ENCODE peak calls at places on chromosomes 16 and 17, in seven cellular contexts. Z is thyroid gland, A is AG09309, D is psoas muscle, Q is stomach, M is fibroblast of the aortic adventitia, V is SK-N-SH. J is an unnamed sample.

GRCh38 chr17:75024686-75025397 is 12.4 kb downstream of the MRPL58 start:
- DNase-seq in V (no peak), Q (no peak), A (no peak), D (no peak), Z (no peak), M (no peak), J (no peak)

GRCh38 chr16:81004646-81005353 is 1.9 kb downstream of the CMC2 start:
- DNase-seq in Z (peak; percentile 8), Q (no peak), A (peak; percentile 21), M (peak; percentile 83), V (peak; percentile 21), D (no peak), J (peak; percentile 50)

GRCh38 chr17:74815671-74816370 is 39.7 kb upstream of the NAT9 start:
- DNase-seq in D (no peak), Q (no peak), A (no peak), V (no peak), Z (peak; percentile 58), M (no peak), J (no peak)

GRCh38 chr16:31106509-31107464 is 1.4 kb upstream of the BCKDK start:
- DNase-seq in M (no peak), V (no peak), A (no peak), Q (no peak), Z (no peak), D (peak; percentile 51), J (no peak)

GRCh38 chr17:21357696-21358095 is 18.5 kb upstream of the KCNJ12 start:
- DNase-seq in Z (no peak), M (no peak), A (no peak), Q (no peak), V (no peak), D (peak; percentile 19), J (no peak)

GRCh38 chr17:46916211-46916610 is 6.7 kb upstream of the GOSR2 start:
- DNase-seq in M (no peak), V (no peak), Q (no peak), D (no peak), Z (no peak), A (no peak), J (no peak)

GRCh38 chr16:85583491-85584181 is 29.5 kb upstream of the GSE1 start:
- DNase-seq in V (peak; percentile 69), Z (no peak), M (peak; percentile 69), D (no peak), Q (no peak), A (peak; percentile 55), J (no peak)

GRCh38 chr17:80244871-80245509 is 15.7 kb upstream of the RNF213 start:
- DNase-seq in Q (no peak), M (no peak), Z (no peak), V (peak; percentile 13), A (no peak), D (peak; percentile 25), J (no peak)

GRCh38 chr17:19346351-19347255 is 15.9 kb downstream of the B9D1 start:
- DNase-seq in M (peak; percentile 93), Z (no peak), D (peak; percentile 87), Q (peak; percentile 61), V (no peak), A (peak; percentile 59), J (peak; percentile 49)

GRCh38 chr17:57442914-57443571 is 186.7 kb downstream of the MSI2 start:
- DNase-seq in Q (peak; percentile 36), V (no peak), D (peak; percentile 89), Z (no peak), M (no peak), A (no peak), J (no peak)

GRCh38 chr17:28760987-28761562 is 17.3 kb downstream of the TRAF4 start:
- DNase-seq in Z (peak; percentile 62), D (peak; percentile 89), V (no peak), A (peak; percentile 10), Q (peak; percentile 87), M (peak; percentile 63), J (peak; percentile 42)

GRCh38 chr17:6061290-6061689 is 8.9 kb upstream of the WSCD1 start:
- DNase-seq in V (no peak), Z (no peak), Q (no peak), M (peak; percentile 58), A (no peak), D (no peak), J (peak; percentile 38)

GRCh38 chr17:30345527-30346075 is 11.7 kb upstream of the TMIGD1 start:
- DNase-seq in Q (no peak), V (no peak), D (no peak), Z (no peak), M (no peak), A (no peak), J (no peak)

GRCh38 chr16:17635183-17635582 is 164.4 kb upstream of the XYLT1 start:
- DNase-seq in Q (no peak), Z (no peak), A (no peak), D (no peak), M (no peak), V (no peak), J (no peak)

GRCh38 chr17:62966426-62967110 is 533 bp downstream of the TANC2 start:
- DNase-seq in D (no peak), Z (peak; percentile 32), Q (peak; percentile 64), V (no peak), A (no peak), M (no peak), J (no peak)

GRCh38 chr16:84117482-84117843 is 721 bp upstream of the MBTPS1 start:
- DNase-seq in Z (peak; percentile 30), M (no peak), A (no peak), Q (no peak), D (no peak), V (peak; percentile 57), J (no peak)

GRCh38 chr17:69325518-69326301 is 1.2 kb downstream of the ABCA5 start:
- DNase-seq in D (no peak), M (no peak), Q (no peak), A (no peak), V (peak; percentile 29), Z (no peak), J (no peak)

GRCh38 chr17:65385071-65385470 is 176.4 kb downstream of the AXIN2 start:
- DNase-seq in A (no peak), V (no peak), M (no peak), D (no peak), Z (no peak), Q (no peak), J (no peak)

GRCh38 chr17:65389426-65389825 is 172.0 kb downstream of the AXIN2 start:
- DNase-seq in A (peak; percentile 10), D (no peak), M (peak; percentile 60), V (no peak), Q (no peak), Z (no peak), J (no peak)

GRCh38 chr17:65388911-65389310 is 172.5 kb downstream of the AXIN2 start:
- DNase-seq in V (no peak), Z (no peak), D (no peak), Q (no peak), A (peak; percentile 59), M (peak; percentile 74), J (no peak)

GRCh38 chr17:65387322-65387721 is 174.1 kb downstream of the AXIN2 start:
- DNase-seq in Q (no peak), D (peak; percentile 69), Z (no peak), V (no peak), M (no peak), A (no peak), J (no peak)

DNA sequence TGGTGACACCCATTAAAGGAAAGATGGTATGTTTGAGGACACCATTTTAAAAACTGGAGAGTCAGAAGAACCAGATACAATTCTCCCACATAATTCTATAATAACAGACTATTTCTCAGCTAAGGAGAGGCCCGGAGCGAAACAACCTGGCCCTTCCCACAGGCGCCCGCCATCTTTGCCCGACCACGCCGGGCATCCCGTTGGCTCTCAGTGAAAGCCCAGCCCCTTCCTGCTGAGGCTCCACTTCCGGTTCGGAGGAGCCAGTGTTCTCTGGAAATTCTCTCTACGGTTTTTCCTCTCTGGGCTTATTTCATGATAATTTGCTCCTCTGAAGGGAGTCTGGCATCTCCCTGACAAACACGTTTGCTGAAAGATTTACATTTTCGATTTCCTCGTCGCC is 175.7 kb downstream of the AXIN2 start:
- DNase-seq in Q (no peak), M (no peak), V (no peak), D (no peak), A (no peak), Z (no peak), J (no peak)
- H3K4me3 ChIP-seq in Q (no peak overlapping the region), M (no peak overlapping the region), V (no peak overlapping the region), D (no peak overlapping the region), A (no peak overlapping the region), Z (no peak overlapping the region), J (no peak overlapping the region)

GRCh38 chr16:69106491-69107291 is 1.2 kb downstream of the HAS3 start:
- DNase-seq in A (no peak), M (no peak), V (peak; percentile 82), Q (no peak), D (no peak), Z (peak; percentile 30), J (no peak)
- TF ChIP-seq CTCF in A (no peak), M (no peak), V (no peak), Q (no peak), D (no peak), Z (no peak), J (peak; percentile 8)

GRCh38 chr17:50275279-50275678 is 1.0 kb downstream of the TMEM92 start:
- DNase-seq in M (no peak), V (no peak), Q (no peak), Z (no peak), D (peak; percentile 24), A (no peak), J (no peak)
- H3K4me3 ChIP-seq in M (no peak overlapping the region), V (no peak overlapping the region), Q (peak overlapping the region; percentile 68), Z (no peak overlapping the region), D (no peak overlapping the region), A (no peak overlapping the region), J (no peak overlapping the region)

GRCh38 chr16:75225678-75226515 is 7.1 kb downstream of the CTRB1 start:
- DNase-seq in M (no peak), A (no peak), Z (no peak), V (no peak), D (peak; percentile 51), Q (no peak), J (no peak)

GRCh38 chr16:75227361-75228142 is 8.8 kb downstream of the CTRB1 start:
- DNase-seq in Q (no peak), V (no peak), A (no peak), D (peak; percentile 47), M (no peak), Z (no peak), J (no peak)

GRCh38 chr16:75225092-75225491 is 6.3 kb downstream of the CTRB1 start:
- DNase-seq in A (no peak), Z (no peak), D (peak; percentile 52), V (peak; percentile 53), M (no peak), Q (no peak), J (no peak)

GRCh38 chr16:75228143-75228976 is 9.6 kb downstream of the CTRB1 start:
- DNase-seq in Q (no peak), Z (no peak), M (no peak), D (no peak), A (no peak), V (no peak), J (no peak)

DNA sequence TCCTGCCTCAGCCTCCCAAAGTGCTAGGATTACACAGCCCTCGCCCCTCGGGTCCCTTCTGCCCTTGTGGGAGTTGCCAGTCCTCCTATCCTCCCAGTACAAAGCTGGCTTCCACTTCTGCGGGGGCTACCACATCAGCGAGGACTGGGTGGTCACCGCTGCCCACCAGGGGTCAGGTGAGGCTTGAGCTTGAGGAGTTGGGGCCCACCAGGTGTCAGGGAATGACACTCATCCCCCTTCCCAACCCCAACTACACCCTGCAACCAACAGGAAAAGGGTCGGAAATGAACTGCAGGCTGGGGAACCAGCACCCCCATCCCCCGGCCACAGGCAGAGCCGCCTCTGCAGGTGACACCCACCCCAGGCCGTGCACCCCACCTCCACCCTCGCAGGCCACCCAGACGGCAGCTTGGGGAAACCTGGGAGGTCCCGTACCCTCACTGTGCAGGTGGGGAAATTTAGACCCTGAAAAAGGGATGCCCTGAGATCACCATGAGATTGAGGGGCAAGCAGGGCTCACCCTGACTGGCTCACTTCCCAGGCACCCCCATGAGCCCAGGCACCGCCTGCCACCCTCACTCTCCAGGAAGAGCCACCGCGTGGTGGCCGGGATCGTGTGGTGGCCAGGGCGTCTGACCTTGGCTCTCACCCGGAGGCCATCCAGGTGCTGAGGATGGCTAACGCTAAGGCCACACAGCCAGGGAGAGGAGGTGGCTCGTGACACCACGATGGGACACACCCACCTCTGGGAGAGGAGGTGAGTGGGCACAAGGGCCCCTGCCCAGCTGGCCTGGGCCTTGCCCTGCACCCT is 8.0 kb downstream of the CTRB1 start:
- DNase-seq in A (no peak), V (no peak), Z (no peak), M (no peak), Q (no peak), D (peak; percentile 51), J (no peak)
- TF ChIP-seq CTCF in A (no peak), V (peak; percentile 7), Z (no peak), M (no peak), Q (no peak), D (no peak), J (no peak)

J was measured in astrocyte of the cerebellum.